ENCODE peak calls at places on chromosomes 1 and 21, in five cellular contexts. M, C, A, R and K are unnamed samples. For H3K4me1, the result is how much of the 10 kb centered on the place peaks cover.

GRCh38 chr21:25929859-25930520 is 195.2 kb downstream of the GABPA start:
- DNase-seq in M (no peak), C (no peak), A (no peak), R (peak), K (no peak)

GRCh38 chr1:52364235-52364839 is 1.7 kb downstream of the CC2D1B start:
- DNase-seq in M (no peak), C (no peak), A (peak), R (no peak), K (peak)

GRCh38 chr1:107139833-107140702 is 771 bp upstream of the NTNG1 start:
- DNase-seq in M (no peak), C (peak), A (no peak), R (peak), K (no peak)

GRCh38 chr1:7886346-7886745 is 33.5 kb upstream of the UTS2 start:
- DNase-seq in M (no peak), C (no peak), A (no peak), R (peak), K (no peak)

GRCh38 chr1:157044326-157044725 is 1.2 kb downstream of the ARHGEF11 start:
- DNase-seq in M (no peak), C (no peak), A (no peak), R (no peak), K (no peak)

GRCh38 chr21:40622531-40622930 is 224.4 kb downstream of the DSCAM start:
- DNase-seq in M (no peak), C (no peak), A (no peak), R (peak), K (no peak)

GRCh38 chr1:203799157-203799556 is 3.7 kb downstream of the ZBED6 start:
- DNase-seq in M (no peak), C (no peak), A (no peak), R (no peak), K (no peak)

GRCh38 chr1:161427733-161428516 is 60.2 kb upstream of the CFAP126 start:
- DNase-seq in M (no peak), C (no peak), A (no peak), R (peak), K (peak)

GRCh38 chr1:210099921-210100320 is 132.7 kb upstream of the SERTAD4 start:
- DNase-seq in M (no peak), C (no peak), A (no peak), R (no peak), K (no peak)

GRCh38 chr1:22053018-22053860 is 730 bp downstream of the CDC42 start:
- DNase-seq in M (peak), C (peak), A (peak), R (peak), K (peak)

GRCh38 chr1:236844499-236845271 is 49.6 kb downstream of the MTR start:
- DNase-seq in M (no peak), C (no peak), A (no peak), R (no peak), K (no peak)

GRCh38 chr21:34874689-34875513 is 174.2 kb downstream of the RUNX1 start:
- DNase-seq in M (no peak), C (no peak), A (no peak), R (no peak), K (no peak)

GRCh38 chr1:207298666-207299065 is 22.8 kb upstream of the CD55 start:
- DNase-seq in M (no peak), C (no peak), A (no peak), R (no peak), K (no peak)

GRCh38 chr1:59105548-59106507 is 191.1 kb upstream of the FGGY start:
- DNase-seq in M (no peak), C (no peak), A (no peak), R (no peak), K (no peak)

GRCh38 chr1:229380514-229381160 is 37.8 kb upstream of the CCSAP start:
- DNase-seq in M (no peak), C (no peak), A (no peak), R (no peak), K (no peak)

GRCh38 chr1:166676981-166677380 is 162.3 kb upstream of the POGK start:
- DNase-seq in M (no peak), C (no peak), A (no peak), R (no peak), K (no peak)

GRCh38 chr21:32611471-32611997 is 643 bp downstream of the CFAP298 start:
- DNase-seq in M (no peak), C (no peak), A (peak), R (peak), K (peak)

GRCh38 chr1:88060112-88060673 is 623.9 kb upstream of the PKN2 start:
- DNase-seq in M (no peak), C (no peak), A (no peak), R (peak), K (no peak)

GRCh38 chr1:212470059-212470458 is 37.3 kb downstream of the NENF start:
- DNase-seq in M (peak), C (peak), A (no peak), R (peak), K (no peak)

DNA sequence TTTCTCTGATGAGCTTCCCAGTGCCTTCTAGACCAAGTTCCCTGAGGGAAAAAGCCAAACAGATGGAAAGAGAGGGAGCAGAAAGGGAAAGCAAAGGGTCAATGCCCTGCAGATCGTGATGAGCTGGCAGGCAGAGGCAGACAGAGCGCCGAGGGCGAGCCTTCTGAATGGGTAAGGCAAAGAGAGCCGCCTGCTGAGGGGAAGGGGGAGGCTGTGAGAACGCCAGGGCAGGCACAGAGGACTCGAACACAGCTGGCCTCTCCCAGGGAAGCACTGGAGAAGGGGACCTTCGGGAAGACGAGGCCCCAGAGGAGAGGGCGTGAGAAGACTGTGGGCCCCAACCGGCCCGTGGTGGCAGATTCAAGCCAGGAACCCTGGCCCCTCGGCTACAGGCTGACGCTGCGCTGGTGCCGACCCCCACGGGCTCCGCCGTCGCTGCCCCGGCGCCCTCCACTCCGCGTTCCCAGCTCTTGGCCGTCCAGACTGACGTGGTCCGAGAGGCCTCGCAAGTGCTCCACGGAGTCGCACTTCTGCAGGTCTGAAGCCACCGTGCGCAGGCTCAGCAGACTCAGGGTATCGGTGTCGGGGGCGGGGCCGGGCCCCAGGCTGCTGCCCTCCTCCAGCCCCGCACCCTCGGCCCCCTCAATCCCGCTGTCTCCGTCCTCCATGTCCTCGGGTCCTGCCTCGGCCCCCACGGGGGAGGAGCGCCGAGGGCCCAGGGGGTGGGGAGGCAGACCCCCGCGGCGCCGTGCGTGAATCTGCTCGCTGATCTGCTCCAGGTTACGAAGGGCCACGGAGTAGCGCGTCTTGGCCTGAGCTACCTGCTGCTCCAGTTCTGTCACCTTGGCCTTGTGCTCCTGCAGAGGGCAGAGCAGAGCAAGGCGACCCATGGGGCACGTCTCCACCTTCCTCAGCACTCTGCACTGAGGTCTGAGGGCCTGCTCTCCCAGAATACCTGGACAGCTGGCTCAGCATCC is 13.9 kb downstream of the SH3BP5L start:
- DNase-seq in M (no peak), C (no peak), A (no peak), R (no peak), K (no peak)
- H3K4me1 ChIP-seq in M (under half), C (under half), A (under half), R (under half), K (under half)

GRCh38 chr1:183186820-183187219 is 756 bp downstream of the LAMC2 start:
- DNase-seq in M (no peak), C (no peak), A (no peak), R (no peak), K (no peak)
- H3K4me3 ChIP-seq in M (no peak), C (no peak), A (no peak), R (peak), K (no peak)

GRCh38 chr1:93698351-93699112 is 16.9 kb upstream of the BCAR3 start:
- DNase-seq in M (no peak), C (no peak), A (no peak), R (peak), K (no peak)
- H3K4me1 ChIP-seq in M (under half), C (under half), A (under half), R (half or more), K (under half)

GRCh38 chr1:24989082-24989481 is 59.0 kb upstream of the RUNX3 start:
- DNase-seq in M (no peak), C (no peak), A (no peak), R (no peak), K (no peak)

GRCh38 chr1:24988560-24988912 is 58.5 kb upstream of the RUNX3 start:
- DNase-seq in M (no peak), C (no peak), A (no peak), R (no peak), K (no peak)

GRCh38 chr1:24986372-24986979 is 56.4 kb upstream of the RUNX3 start:
- DNase-seq in M (no peak), C (no peak), A (no peak), R (no peak), K (no peak)

GRCh38 chr1:24987875-24988559 is 57.9 kb upstream of the RUNX3 start:
- DNase-seq in M (no peak), C (no peak), A (no peak), R (no peak), K (no peak)

GRCh38 chr1:24987424-24987823 is 57.3 kb upstream of the RUNX3 start:
- DNase-seq in M (no peak), C (no peak), A (no peak), R (no peak), K (no peak)
- H3K4me3 ChIP-seq in M (no peak), C (no peak), A (no peak), R (no peak), K (no peak)

GRCh38 chr1:184218436-184218835 is 166.9 kb downstream of the TSEN15 start:
- DNase-seq in M (no peak), C (no peak), A (no peak), R (peak), K (no peak)

GRCh38 chr1:184219414-184219813 is 167.4 kb upstream of the C1orf21 start:
- DNase-seq in M (no peak), C (no peak), A (no peak), R (no peak), K (no peak)

GRCh38 chr1:184212649-184213314 is 161.3 kb downstream of the TSEN15 start:
- DNase-seq in M (no peak), C (no peak), A (no peak), R (peak), K (no peak)

GRCh38 chr1:184214128-184214527 is 162.6 kb downstream of the TSEN15 start:
- DNase-seq in M (no peak), C (no peak), A (no peak), R (no peak), K (no peak)

GRCh38 chr1:184215274-184215925 is 163.9 kb downstream of the TSEN15 start:
- DNase-seq in M (no peak), C (no peak), A (no peak), R (no peak), K (no peak)
- H3K4me1 ChIP-seq in M (under half), C (under half), A (under half), R (under half), K (under half)

DNA sequence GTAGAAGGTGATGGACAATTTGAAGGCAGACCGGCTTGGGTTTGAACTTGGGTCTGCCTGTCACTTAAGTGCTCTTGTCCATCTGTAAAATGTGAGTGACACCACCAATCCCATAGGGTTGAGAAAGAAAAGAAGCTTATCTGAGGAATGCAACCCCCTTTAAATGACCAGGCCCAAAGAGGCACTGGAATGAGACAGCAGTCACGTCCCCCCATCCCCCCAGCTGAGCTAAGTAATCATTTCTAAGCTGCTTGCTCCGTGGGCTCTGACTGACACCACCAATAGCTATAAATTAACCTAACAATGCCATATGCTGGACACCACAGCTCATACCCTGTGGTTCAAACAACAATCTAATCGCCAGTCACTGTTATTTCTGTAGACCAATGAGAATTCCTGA is 15.1 kb downstream of the LCA5L start:
- DNase-seq in M (no peak), C (no peak), A (no peak), R (no peak), K (no peak)
- H3K4me3 ChIP-seq in M (no peak), C (no peak), A (no peak), R (no peak), K (no peak)